ENCODE peak calls at places on chromosome 9, in five cellular contexts. C, T, H, W and E are unnamed samples.

GRCh38 chr9:849431-849830 is 7.9 kb downstream of the DMRT1 start:
- DNase-seq in W (no peak), C (no peak), H (no peak), T (no peak), E (no peak)

GRCh38 chr9:135224921-135225541 is 137.6 kb downstream of the OLFM1 start:
- DNase-seq in H (no peak), W (no peak), C (no peak), T (no peak), E (no peak)

GRCh38 chr9:83432104-83432627 is 106.0 kb downstream of the FRMD3 start:
- DNase-seq in C (peak; percentile 68), H (peak; percentile 22), W (no peak), T (no peak), E (no peak)

GRCh38 chr9:113600871-113601545 is 137.5 kb downstream of the RGS3 start:
- DNase-seq in W (no peak), T (no peak), C (no peak), H (no peak), E (no peak)

GRCh38 chr9:124652203-124652992 is 118.7 kb downstream of the NR6A1 start:
- DNase-seq in T (no peak), C (peak; percentile 88), W (peak; percentile 60), H (peak; percentile 40), E (no peak)

GRCh38 chr9:98190757-98191105 is 1.7 kb downstream of the CORO2A start:
- DNase-seq in W (no peak), T (no peak), C (no peak), H (no peak), E (no peak)

GRCh38 chr9:35864695-35865255 is 5.4 kb downstream of the OR13J1 start:
- DNase-seq in H (no peak), W (no peak), C (no peak), T (no peak), E (no peak)

GRCh38 chr9:134316444-134317160 is 9.7 kb upstream of the RXRA start:
- DNase-seq in C (peak; percentile 60), H (no peak), W (peak; percentile 78), T (no peak), E (no peak)

GRCh38 chr9:97880336-97880735 is 27.3 kb downstream of the FOXE1 start:
- DNase-seq in C (no peak), W (no peak), H (no peak), T (no peak), E (no peak)

GRCh38 chr9:14653511-14653910 is 39.7 kb downstream of the ZDHHC21 start:
- DNase-seq in W (no peak), T (no peak), C (no peak), H (no peak), E (no peak)

GRCh38 chr9:137318976-137319375 is 16.9 kb upstream of the NRARP start:
- DNase-seq in H (peak; percentile 16), W (peak; percentile 25), C (no peak), T (no peak), E (no peak)

GRCh38 chr9:35484406-35484805 is 5.5 kb upstream of the RUSC2 start:
- DNase-seq in T (no peak), C (no peak), W (no peak), H (no peak), E (no peak)

GRCh38 chr9:74125916-74126315 is 371.2 kb upstream of the RORB start:
- DNase-seq in C (no peak), W (no peak), T (no peak), H (no peak), E (no peak)

GRCh38 chr9:124941689-124942561 is 1.0 kb upstream of the GOLGA1 start:
- DNase-seq in T (peak; percentile 32), H (peak; percentile 36), W (peak; percentile 70), C (peak; percentile 29), E (peak; percentile 34)

GRCh38 chr9:20186231-20186630 is 397.4 kb upstream of the SLC24A2 start:
- DNase-seq in W (no peak), T (no peak), C (no peak), H (no peak), E (no peak)

GRCh38 chr9:92276223-92277007 is 17.1 kb downstream of the IARS1 start:
- DNase-seq in W (no peak), H (no peak), C (no peak), T (no peak), E (no peak)

GRCh38 chr9:122444366-122444765 is 33.4 kb downstream of the OR1J1 start:
- DNase-seq in T (no peak), W (no peak), H (no peak), C (no peak), E (no peak)

GRCh38 chr9:21015122-21015815 is 16.2 kb downstream of the HACD4 start:
- DNase-seq in T (no peak), W (no peak), C (peak; percentile 26), H (no peak), E (no peak)

GRCh38 chr9:16413509-16414016 is 456.9 kb downstream of the BNC2 start:
- DNase-seq in W (no peak), C (no peak), H (no peak), T (no peak), E (no peak)

GRCh38 chr9:129881547-129882324 is 46.5 kb downstream of the USP20 start:
- DNase-seq in H (no peak), T (no peak), C (no peak), W (no peak), E (no peak)

GRCh38 chr9:5089737-5090136 is 95.7 kb downstream of the INSL6 start:
- DNase-seq in H (no peak), T (no peak), W (no peak), C (no peak), E (no peak)

GRCh38 chr9:125995006-125995405 is 247.8 kb downstream of the PBX3 start:
- DNase-seq in H (no peak), C (no peak), T (no peak), W (no peak), E (no peak)

GRCh38 chr9:115883467-115884329 is 269.9 kb upstream of the PAPPA start:
- DNase-seq in T (no peak), C (peak; percentile 29), W (peak; percentile 47), H (no peak), E (no peak)

GRCh38 chr9:21031091-21031817 is at the start of gene HACD4:
- DNase-seq in C (no peak), H (peak; percentile 51), W (peak; percentile 52), T (peak; percentile 83), E (peak; percentile 57)

GRCh38 chr9:121729769-121730168 is 78.3 kb downstream of the DAB2IP start:
- DNase-seq in W (no peak), C (no peak), T (no peak), H (no peak), E (no peak)

GRCh38 chr9:135711411-135711810 is 9.4 kb downstream of the KCNT1 start:
- DNase-seq in W (no peak), C (no peak), H (no peak), T (no peak), E (no peak)

GRCh38 chr9:115118471-115119156 is 657 bp upstream of the TNC start:
- DNase-seq in T (no peak), C (peak; percentile 95), H (peak; percentile 51), W (peak; percentile 72), E (peak; percentile 62)

GRCh38 chr9:78601957-78602565 is 305.1 kb downstream of the PSAT1 start:
- DNase-seq in T (no peak), C (peak; percentile 50), H (no peak), W (peak; percentile 43), E (peak; percentile 13)

GRCh38 chr9:89477811-89478583 is 19.9 kb downstream of the SEMA4D start:
- DNase-seq in W (peak; percentile 35), C (peak; percentile 54), H (no peak), T (no peak), E (no peak)

GRCh38 chr9:30574355-30575151 is 1809.9 kb upstream of the ACO1 start:
- DNase-seq in H (no peak), C (no peak), W (no peak), T (no peak), E (no peak)

GRCh38 chr9:87816041-87816440 is 66.6 kb upstream of the SPATA31E1 start:
- DNase-seq in H (no peak), C (no peak), W (peak; percentile 47), T (no peak), E (peak; percentile 21)

GRCh38 chr9:2050236-2050635 is 35.1 kb downstream of the SMARCA2 start:
- DNase-seq in T (no peak), W (no peak), C (no peak), H (no peak), E (no peak)

GRCh38 chr9:95101326-95101725 is 216.2 kb downstream of the FANCC start:
- DNase-seq in H (no peak), W (no peak), C (no peak), T (no peak), E (no peak)

DNA sequence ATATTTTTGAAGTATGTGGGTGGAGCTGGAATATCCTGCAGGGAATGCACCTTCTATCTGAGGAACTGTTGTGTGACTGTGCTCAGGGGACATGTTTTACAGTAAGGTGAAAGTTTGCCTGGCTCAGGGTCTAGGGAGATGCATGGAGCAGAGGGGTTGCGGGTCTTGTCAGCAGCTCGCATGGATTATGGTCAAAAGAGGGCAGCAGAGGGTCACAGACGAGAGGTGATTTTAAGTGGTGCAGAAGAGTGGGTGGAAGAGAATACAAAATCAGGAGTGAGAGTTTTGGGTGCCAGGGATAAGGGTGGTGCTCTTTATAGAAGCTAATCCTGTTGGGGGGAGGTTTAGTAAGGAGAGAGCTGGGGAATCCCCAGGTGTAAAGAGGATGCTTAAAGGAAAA is 53.5 kb upstream of the GRIN3A start:
- DNase-seq in W (peak; percentile 63), H (no peak), T (no peak), C (peak; percentile 16), E (no peak)
- TF ChIP-seq CTCF in W (no peak), H (no peak), T (peak; percentile 40), C (peak; percentile 52), E (no peak)

GRCh38 chr9:119375892-119376291 is 6.7 kb upstream of the BRINP1 start:
- DNase-seq in H (no peak), C (no peak), W (peak; percentile 72), T (no peak), E (no peak)
- TF ChIP-seq CTCF in H (no peak), C (peak; percentile 29), W (no peak), T (no peak), E (no peak)

GRCh38 chr9:93702261-93702660 is 125.9 kb downstream of the PHF2 start:
- DNase-seq in T (no peak), H (no peak), W (no peak), C (no peak), E (no peak)
- TF ChIP-seq CTCF in T (no peak), H (no peak), W (no peak), C (no peak), E (no peak)

DNA sequence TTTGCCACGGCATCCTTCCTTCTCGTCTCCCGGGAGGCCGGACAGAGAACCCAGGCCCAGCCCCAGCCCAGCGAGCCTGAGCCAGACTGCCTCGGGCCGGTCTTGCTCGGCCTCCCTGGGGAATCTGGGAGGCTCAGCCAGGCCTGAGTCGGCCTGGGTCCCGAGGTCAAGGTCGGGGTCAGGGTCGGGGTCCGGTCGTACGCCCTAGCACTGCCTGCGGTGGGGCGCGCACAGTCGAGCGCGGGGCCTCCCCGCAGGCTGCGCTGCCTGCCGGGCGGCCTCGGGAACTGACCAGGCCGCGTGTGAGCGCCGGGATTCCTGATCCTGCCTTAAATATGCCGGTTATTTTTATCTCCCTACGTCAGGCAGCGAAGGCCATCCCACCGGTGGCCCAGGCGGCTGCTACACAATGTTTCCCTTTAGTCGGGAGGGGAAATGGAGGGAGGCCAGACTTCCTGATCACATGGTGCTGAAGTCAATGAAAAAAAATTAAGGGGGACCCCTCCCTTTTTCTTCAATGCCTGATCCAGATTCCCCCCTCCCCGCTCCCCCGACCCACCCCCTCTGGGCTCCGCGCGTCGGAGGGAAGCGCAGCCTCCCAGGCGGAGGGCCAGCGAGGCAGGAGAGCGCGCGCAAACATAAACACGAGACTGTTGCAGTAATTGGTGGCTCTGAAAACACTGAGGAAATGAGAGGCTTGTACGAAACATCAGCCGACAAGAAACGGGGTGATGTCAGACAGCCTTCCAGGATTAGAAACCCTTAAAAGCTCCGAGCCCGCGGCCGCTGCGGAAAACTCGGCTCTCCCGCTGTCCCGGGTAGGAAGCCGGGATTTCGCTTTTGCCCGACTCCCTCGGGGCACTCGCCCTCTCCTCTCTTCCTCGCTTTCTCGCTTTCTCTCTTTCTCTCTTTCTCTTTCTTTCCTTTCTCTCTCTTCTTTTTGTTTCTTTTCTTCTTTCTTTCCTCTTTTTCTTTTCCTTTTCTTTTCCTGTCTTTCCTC is 148.2 kb upstream of the KLF4 start:
- DNase-seq in T (peak; percentile 42), W (peak; percentile 72), H (peak; percentile 95), C (peak; percentile 84), E (peak; percentile 82)
- TF ChIP-seq CTCF in T (no peak), W (peak; percentile 37), H (no peak), C (peak; percentile 37), E (no peak)